ENCODE peak calls at places on chromosomes 5 and 9, in six cellular contexts. One of them, this sample, is unnamed. For H3K4me1, the result is how much of the 10 kb centered on the place peaks cover.

GRCh38 chr9:95132406-95133350 is 184.8 kb downstream of the FANCC start:
- DNase-seq in heart left ventricle: no peak
- DNase-seq in heart right ventricle: no peak
- DNase-seq in small intestine: no peak
- DNase-seq in sigmoid colon: peak
- DNase-seq in adipocyte: peak
- DNase-seq in this sample: no peak

GRCh38 chr9:137788561-137789294 is 88.9 kb upstream of the CACNA1B start:
- DNase-seq in adipocyte: no peak
- DNase-seq in heart right ventricle: no peak
- DNase-seq in small intestine: peak
- DNase-seq in heart left ventricle: no peak
- DNase-seq in sigmoid colon: peak
- DNase-seq in this sample: peak

GRCh38 chr5:119393201-119393691 is 37.4 kb downstream of the TNFAIP8 start:
- DNase-seq in small intestine: no peak
- DNase-seq in heart left ventricle: no peak
- DNase-seq in heart right ventricle: no peak
- DNase-seq in sigmoid colon: no peak
- DNase-seq in adipocyte: peak
- DNase-seq in this sample: no peak

GRCh38 chr5:147965712-147966111 is 59.4 kb upstream of the C5orf46 start:
- DNase-seq in heart left ventricle: no peak
- DNase-seq in sigmoid colon: no peak
- DNase-seq in heart right ventricle: no peak
- DNase-seq in small intestine: no peak
- DNase-seq in adipocyte: no peak
- DNase-seq in this sample: no peak

GRCh38 chr9:117414220-117414905 is 494 bp downstream of the ASTN2 start:
- DNase-seq in heart right ventricle: peak
- DNase-seq in heart left ventricle: no peak
- DNase-seq in adipocyte: peak
- DNase-seq in small intestine: no peak
- DNase-seq in sigmoid colon: no peak
- DNase-seq in this sample: no peak

GRCh38 chr5:175652741-175653663 is 4.9 kb upstream of the HRH2 start:
- DNase-seq in heart right ventricle: no peak
- DNase-seq in heart left ventricle: no peak
- DNase-seq in adipocyte: peak
- DNase-seq in small intestine: no peak
- DNase-seq in sigmoid colon: no peak
- DNase-seq in this sample: no peak

GRCh38 chr5:55037046-55037771 is 13.2 kb downstream of the GZMK start:
- DNase-seq in heart left ventricle: no peak
- DNase-seq in small intestine: peak
- DNase-seq in heart right ventricle: no peak
- DNase-seq in adipocyte: peak
- DNase-seq in sigmoid colon: no peak
- DNase-seq in this sample: no peak

GRCh38 chr9:84139296-84140100 is 158.9 kb downstream of the RMI1 start:
- DNase-seq in adipocyte: peak
- DNase-seq in sigmoid colon: no peak
- DNase-seq in heart left ventricle: peak
- DNase-seq in heart right ventricle: no peak
- DNase-seq in small intestine: peak
- DNase-seq in this sample: peak

GRCh38 chr9:94919376-94920098 is 193.0 kb downstream of the AOPEP start:
- DNase-seq in heart left ventricle: peak
- DNase-seq in adipocyte: peak
- DNase-seq in small intestine: no peak
- DNase-seq in sigmoid colon: peak
- DNase-seq in heart right ventricle: no peak
- DNase-seq in this sample: no peak

GRCh38 chr5:132655821-132656773 is 1.9 kb upstream of the IL13 start:
- DNase-seq in sigmoid colon: no peak
- DNase-seq in heart right ventricle: no peak
- DNase-seq in small intestine: no peak
- DNase-seq in adipocyte: peak
- DNase-seq in heart left ventricle: no peak
- DNase-seq in this sample: peak

GRCh38 chr5:38925154-38925925 is 79.5 kb downstream of the OSMR start:
- DNase-seq in small intestine: no peak
- DNase-seq in heart right ventricle: no peak
- DNase-seq in sigmoid colon: no peak
- DNase-seq in adipocyte: peak
- DNase-seq in heart left ventricle: no peak
- DNase-seq in this sample: no peak

GRCh38 chr5:321233-321725 is at the start of gene AHRR:
- DNase-seq in heart right ventricle: peak
- DNase-seq in sigmoid colon: no peak
- DNase-seq in adipocyte: peak
- DNase-seq in small intestine: peak
- DNase-seq in heart left ventricle: peak
- DNase-seq in this sample: peak

GRCh38 chr9:116115731-116116353 is 37.7 kb upstream of the PAPPA start:
- DNase-seq in adipocyte: peak
- DNase-seq in small intestine: no peak
- DNase-seq in heart right ventricle: no peak
- DNase-seq in sigmoid colon: no peak
- DNase-seq in heart left ventricle: no peak
- DNase-seq in this sample: no peak

GRCh38 chr5:138595396-138595795 is 20.2 kb upstream of the HSPA9 start:
- DNase-seq in heart left ventricle: no peak
- DNase-seq in small intestine: no peak
- DNase-seq in heart right ventricle: no peak
- DNase-seq in sigmoid colon: no peak
- DNase-seq in adipocyte: no peak
- DNase-seq in this sample: no peak
- H3K4me1 ChIP-seq in heart left ventricle: under half
- H3K4me1 ChIP-seq in small intestine: under half
- H3K4me1 ChIP-seq in heart right ventricle: under half
- H3K4me1 ChIP-seq in sigmoid colon: under half
- H3K4me1 ChIP-seq in adipocyte: under half
- H3K4me1 ChIP-seq in this sample: under half

GRCh38 chr5:157918811-157919742 is 60.1 kb upstream of the CLINT1 start:
- DNase-seq in heart left ventricle: no peak
- DNase-seq in heart right ventricle: no peak
- DNase-seq in sigmoid colon: no peak
- DNase-seq in adipocyte: peak
- DNase-seq in small intestine: peak
- DNase-seq in this sample: peak
- H3K4me1 ChIP-seq in heart left ventricle: under half
- H3K4me1 ChIP-seq in heart right ventricle: half or more
- H3K4me1 ChIP-seq in sigmoid colon: under half
- H3K4me1 ChIP-seq in adipocyte: under half
- H3K4me1 ChIP-seq in small intestine: under half
- H3K4me1 ChIP-seq in this sample: under half

DNA sequence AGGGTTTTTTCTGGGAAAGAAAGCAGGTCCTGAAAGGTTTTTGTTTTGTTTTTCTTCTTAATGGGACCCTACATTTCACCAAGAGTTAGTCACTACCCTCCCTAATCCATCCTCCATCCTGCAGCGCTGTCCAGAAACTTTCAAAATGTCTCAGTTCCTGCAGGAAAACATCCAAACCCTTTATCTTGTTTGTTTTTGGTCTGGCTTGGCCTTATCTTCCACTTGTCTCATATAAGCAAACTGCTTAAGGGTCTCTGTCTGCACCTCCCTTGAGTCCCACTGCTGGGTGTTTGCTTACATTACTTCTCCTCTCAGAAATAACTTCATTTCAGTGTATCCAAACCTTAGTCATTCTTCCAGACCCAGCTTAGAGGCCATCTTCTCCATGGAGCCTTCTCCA is 11.0 kb upstream of the TRAF1 start:
- DNase-seq in adipocyte: peak
- DNase-seq in heart right ventricle: no peak
- DNase-seq in small intestine: no peak
- DNase-seq in sigmoid colon: no peak
- DNase-seq in heart left ventricle: no peak
- DNase-seq in this sample: no peak
- H3K4me1 ChIP-seq in adipocyte: half or more
- H3K4me1 ChIP-seq in heart right ventricle: half or more
- H3K4me1 ChIP-seq in small intestine: under half
- H3K4me1 ChIP-seq in sigmoid colon: half or more
- H3K4me1 ChIP-seq in heart left ventricle: under half
- H3K4me1 ChIP-seq in this sample: under half

DNA sequence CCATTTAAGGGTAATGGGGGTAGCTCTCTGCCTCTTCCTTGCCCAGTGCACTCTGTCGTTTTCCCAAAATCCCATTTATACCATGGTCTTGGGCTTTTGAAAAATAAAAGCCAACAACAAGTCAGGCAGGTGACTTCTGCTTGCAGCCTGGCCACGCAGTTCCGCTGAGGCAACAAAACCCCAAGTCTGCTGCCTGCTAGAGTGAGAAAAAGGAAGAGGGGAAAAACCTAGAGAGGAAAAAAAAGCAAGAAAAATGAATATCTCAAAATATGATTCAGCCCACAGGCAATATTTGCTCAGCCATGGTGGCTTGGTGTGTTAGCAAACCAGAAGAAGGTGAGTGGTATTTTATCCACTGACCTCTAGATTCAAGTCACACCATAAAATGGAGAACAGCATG is 148.2 kb upstream of the FSTL4 start:
- DNase-seq in heart right ventricle: no peak
- DNase-seq in small intestine: no peak
- DNase-seq in heart left ventricle: no peak
- DNase-seq in adipocyte: no peak
- DNase-seq in sigmoid colon: no peak
- DNase-seq in this sample: no peak
- H3K4me1 ChIP-seq in heart right ventricle: under half
- H3K4me1 ChIP-seq in small intestine: under half
- H3K4me1 ChIP-seq in heart left ventricle: under half
- H3K4me1 ChIP-seq in adipocyte: under half
- H3K4me1 ChIP-seq in sigmoid colon: under half
- H3K4me1 ChIP-seq in this sample: under half

DNA sequence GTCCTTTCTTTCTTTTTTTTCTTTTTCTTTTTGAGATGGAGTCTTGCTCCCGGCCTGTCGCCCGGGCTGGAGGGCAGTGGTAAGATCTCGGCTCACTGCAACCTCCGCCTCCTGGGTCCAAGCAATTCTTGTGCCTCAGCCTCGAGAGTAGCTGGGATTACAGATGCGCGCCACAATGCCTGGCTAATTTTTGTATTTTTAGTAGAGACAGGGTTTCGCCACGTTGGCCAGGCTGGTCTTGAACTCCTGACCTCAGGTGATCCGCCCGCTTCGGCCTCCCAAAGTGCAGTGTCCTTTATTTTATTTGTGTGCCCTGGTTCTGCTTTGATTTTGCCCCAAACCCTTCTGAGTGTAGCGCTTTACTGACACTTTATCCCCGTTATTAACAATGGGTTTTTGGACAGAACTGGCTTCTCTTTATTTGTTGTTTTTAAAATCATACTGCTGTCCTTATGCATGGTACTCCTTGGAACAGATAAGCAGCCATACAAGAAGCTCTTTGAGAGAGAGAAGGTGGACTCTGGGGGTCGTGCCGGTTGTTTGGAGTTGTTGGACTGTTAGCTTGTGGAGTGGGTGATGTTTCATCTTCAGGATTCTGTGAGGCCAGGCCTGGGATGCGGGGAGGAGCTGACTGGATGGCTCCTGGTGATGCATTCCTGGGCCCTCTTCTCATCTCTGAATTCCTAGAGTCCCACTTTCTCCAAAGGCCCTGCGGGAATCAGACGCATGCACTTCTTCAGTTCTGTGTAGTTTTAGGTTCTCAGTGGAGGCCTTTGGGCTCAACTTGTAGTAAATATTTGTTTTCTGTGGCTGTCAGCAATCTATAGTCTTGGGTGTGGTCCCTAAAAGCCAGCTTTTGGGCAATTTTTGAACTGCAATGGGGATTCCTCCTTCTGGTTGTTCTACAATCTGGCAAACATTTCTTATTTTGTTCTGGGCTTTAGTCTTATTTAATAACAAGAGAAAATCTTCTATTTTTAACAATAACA is 47.8 kb downstream of the PTTG1 start:
- DNase-seq in heart left ventricle: no peak
- DNase-seq in sigmoid colon: no peak
- DNase-seq in adipocyte: no peak
- DNase-seq in heart right ventricle: no peak
- DNase-seq in small intestine: no peak
- DNase-seq in this sample: no peak
- H3K4me1 ChIP-seq in heart left ventricle: under half
- H3K4me1 ChIP-seq in sigmoid colon: under half
- H3K4me1 ChIP-seq in adipocyte: under half
- H3K4me1 ChIP-seq in heart right ventricle: under half
- H3K4me1 ChIP-seq in small intestine: under half
- H3K4me1 ChIP-seq in this sample: under half

DNA sequence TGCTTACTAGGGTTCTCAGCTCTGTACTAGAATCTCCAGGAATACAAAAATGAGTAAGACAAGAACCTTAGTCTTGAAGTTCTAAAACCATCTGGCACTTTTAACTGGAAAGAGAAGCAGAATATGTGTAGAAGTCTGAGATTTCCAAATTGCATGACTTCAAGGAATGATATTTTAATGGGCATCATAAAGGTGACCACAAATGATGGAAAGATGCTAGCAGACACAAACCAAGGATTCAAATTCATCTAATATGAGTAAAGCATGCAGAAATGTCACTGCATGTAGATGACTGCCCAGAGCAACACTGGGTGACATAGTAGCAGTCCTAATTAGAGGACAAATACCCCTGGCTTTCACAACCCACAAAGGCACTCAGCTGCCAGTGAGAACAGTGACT is 117.2 kb downstream of the RPS23 start:
- DNase-seq in heart left ventricle: no peak
- DNase-seq in adipocyte: no peak
- DNase-seq in sigmoid colon: no peak
- DNase-seq in small intestine: no peak
- DNase-seq in heart right ventricle: no peak
- DNase-seq in this sample: no peak
- H3K4me1 ChIP-seq in heart left ventricle: under half
- H3K4me1 ChIP-seq in adipocyte: under half
- H3K4me1 ChIP-seq in sigmoid colon: under half
- H3K4me1 ChIP-seq in small intestine: under half
- H3K4me1 ChIP-seq in heart right ventricle: under half
- H3K4me1 ChIP-seq in this sample: under half